ENCODE peak calls at places on chromosomes 2 and 18, in five cellular contexts. U is HCT116, W is K562, T is HepG2, V is NT2/D1. E is an unnamed sample.

GRCh38 chr2:26816893-26817292 is 31.0 kb downstream of the CENPA start:
- DNase-seq in V (peak; percentile 36), U (peak; percentile 59), T (no peak), W (peak; percentile 49), E (peak; percentile 56)

GRCh38 chr2:225400060-225400511 is 576 bp downstream of the NYAP2 start:
- DNase-seq in W (no peak), U (no peak), V (peak; percentile 48), T (peak; percentile 9), E (peak; percentile 65)

GRCh38 chr2:223771480-223771879 is 65.9 kb downstream of the AP1S3 start:
- DNase-seq in V (no peak), W (no peak), U (no peak), T (no peak), E (no peak)

GRCh38 chr2:45483997-45484396 is 127.1 kb downstream of the SRBD1 start:
- DNase-seq in W (no peak), U (peak; percentile 4), V (no peak), T (peak; percentile 10), E (no peak)

GRCh38 chr2:237160271-237160934 is 74.7 kb downstream of the COPS8 start:
- DNase-seq in W (no peak), V (no peak), U (no peak), T (no peak), E (no peak)

GRCh38 chr2:106192752-106193490 is 1.2 kb downstream of the UXS1 start:
- DNase-seq in V (peak; percentile 22), T (peak; percentile 43), U (peak; percentile 18), W (no peak), E (no peak)

GRCh38 chr18:22465859-22466602 is 48.3 kb upstream of the CTAGE1 start:
- DNase-seq in T (peak; percentile 70), W (peak; percentile 84), V (no peak), U (peak; percentile 73), E (no peak)

GRCh38 chr2:185188656-185189055 is 549.9 kb upstream of the FSIP2 start:
- DNase-seq in W (no peak), T (no peak), V (no peak), U (no peak), E (no peak)

GRCh38 chr18:13260114-13260926 is 41.8 kb downstream of the LDLRAD4 start:
- DNase-seq in U (no peak), V (no peak), T (no peak), W (no peak), E (no peak)

GRCh38 chr2:236776695-236777251 is 207.1 kb downstream of the ACKR3 start:
- DNase-seq in T (no peak), V (no peak), W (no peak), U (no peak), E (no peak)

GRCh38 chr18:63106727-63107126 is 212.8 kb downstream of the BCL2 start:
- DNase-seq in U (no peak), W (no peak), T (no peak), V (no peak), E (no peak)

GRCh38 chr2:95382128-95382645 is 20.3 kb upstream of the FAHD2A start:
- DNase-seq in T (no peak), U (no peak), V (no peak), W (no peak), E (no peak)

GRCh38 chr18:68724021-68724420 is 9.1 kb upstream of the TMX3 start:
- DNase-seq in W (no peak), U (no peak), T (no peak), V (no peak), E (no peak)

GRCh38 chr2:170928036-170928823 is 823 bp upstream of the GORASP2 start:
- DNase-seq in U (no peak), W (peak; percentile 40), T (peak; percentile 81), V (no peak), E (no peak)

GRCh38 chr2:28981016-28981441 is at the start of gene TOGARAM2:
- DNase-seq in V (no peak), T (peak; percentile 23), W (no peak), U (no peak), E (no peak)

GRCh38 chr2:42098571-42099430 is 51.0 kb downstream of the PKDCC start:
- DNase-seq in V (no peak), U (no peak), T (no peak), W (no peak), E (no peak)

GRCh38 chr2:200378652-200379290 is 72.3 kb downstream of the SPATS2L start:
- DNase-seq in T (no peak), W (no peak), V (no peak), U (no peak), E (no peak)

GRCh38 chr2:140600116-140600515 is 1530.7 kb downstream of the LRP1B start:
- DNase-seq in V (no peak), T (no peak), U (no peak), W (no peak), E (no peak)

DNA sequence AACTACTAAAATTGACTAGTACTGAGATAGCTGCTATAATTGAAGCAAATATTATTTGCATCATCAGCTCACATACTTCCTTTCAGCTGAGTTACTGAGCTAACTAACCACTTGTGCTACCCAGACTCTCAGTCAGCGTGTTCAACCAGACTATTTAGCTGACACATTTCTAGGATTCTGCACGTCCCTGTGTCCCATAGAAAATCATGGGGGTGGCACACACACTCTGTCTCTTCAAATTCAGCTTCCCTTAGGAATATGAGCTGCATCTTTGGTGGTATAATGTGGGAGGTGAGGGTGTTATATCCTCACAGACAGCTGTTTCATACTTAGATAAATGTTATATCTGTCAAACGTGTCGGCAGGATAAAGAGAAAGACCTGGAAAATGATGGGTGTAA is 424.0 kb downstream of the CDH2 start:
- DNase-seq in T (no peak), U (no peak), V (no peak), W (no peak), E (no peak)
- TF ChIP-seq ZNF274 in T (no peak), U (no peak), V (no peak), W (no peak), E (no peak)

GRCh38 chr2:147525724-147526489 is 318.9 kb upstream of the ACVR2A start:
- DNase-seq in V (no peak), U (no peak), W (no peak), T (no peak), E (no peak)
- TF ChIP-seq ZNF274 in V (no peak), U (no peak), W (no peak), T (no peak), E (no peak)

GRCh38 chr2:71787476-71788185 is 334.3 kb downstream of the DYSF start:
- DNase-seq in U (no peak), V (no peak), W (no peak), T (no peak), E (no peak)

GRCh38 chr2:71784734-71785549 is 331.6 kb downstream of the DYSF start:
- DNase-seq in V (no peak), U (peak; percentile 75), T (peak; percentile 33), W (no peak), E (peak; percentile 35)

GRCh38 chr2:71785550-71785951 is 332.2 kb downstream of the DYSF start:
- DNase-seq in U (no peak), V (no peak), T (no peak), W (no peak), E (peak; percentile 42)

GRCh38 chr2:71787108-71787415 is 333.7 kb downstream of the DYSF start:
- DNase-seq in W (no peak), U (no peak), T (no peak), V (no peak), E (no peak)

DNA sequence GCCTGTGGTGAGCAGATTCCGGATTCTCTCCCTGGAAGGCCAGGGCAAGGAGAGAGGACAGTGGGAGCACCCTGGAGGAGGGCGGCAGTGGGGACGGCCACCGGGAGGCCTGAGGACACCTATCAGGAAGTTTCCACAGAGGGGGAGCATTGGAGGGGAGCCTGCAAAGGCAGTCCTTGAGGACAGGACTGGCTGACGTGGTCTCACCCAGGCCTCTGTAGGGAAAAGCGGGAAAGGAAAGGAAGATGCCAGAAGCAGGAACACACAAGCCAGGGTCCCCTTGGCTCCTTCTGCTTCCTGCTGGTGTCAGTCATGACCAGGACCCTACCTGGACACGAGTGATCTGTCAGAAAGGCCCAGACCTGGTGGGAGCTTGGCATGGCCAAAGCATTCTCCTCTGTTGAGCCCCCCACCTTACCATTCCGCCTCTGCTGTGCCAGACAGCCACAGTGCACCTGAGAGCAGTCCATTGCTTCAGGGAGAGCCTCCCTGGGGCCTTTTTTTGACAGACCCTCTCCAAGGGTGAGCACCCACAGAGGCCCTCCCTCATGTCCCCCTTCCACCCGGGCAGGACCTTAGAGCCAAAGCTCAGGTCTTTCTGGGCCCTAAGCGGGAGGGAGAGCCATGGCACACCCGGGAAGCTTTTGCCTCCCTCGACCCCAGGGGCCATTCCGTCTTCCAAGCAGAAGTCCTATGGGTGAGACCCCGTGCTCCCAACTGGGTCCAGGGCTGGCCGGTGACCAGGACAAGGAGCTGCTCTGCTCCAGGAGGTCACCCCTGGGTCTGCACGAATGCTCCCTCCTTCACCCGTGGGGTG is 333.1 kb downstream of the DYSF start:
- DNase-seq in W (no peak), U (no peak), T (no peak), V (no peak), E (no peak)
- TF ChIP-seq ZNF274 in W (no peak), U (no peak), T (no peak), V (no peak), E (no peak)

GRCh38 chr2:164808776-164809175 is 32.8 kb downstream of the COBLL1 start:
- DNase-seq in U (no peak), V (no peak), T (peak; percentile 34), W (no peak), E (no peak)
- TF ChIP-seq ZNF274 in U (no peak), V (no peak), T (no peak), W (no peak), E (no peak)

GRCh38 chr18:25010623-25011374 is 341.2 kb downstream of the ZNF521 start:
- DNase-seq in V (no peak), T (no peak), W (no peak), U (no peak), E (no peak)
- TF ChIP-seq ZNF274 in V (no peak), T (no peak), W (no peak), U (no peak), E (no peak)

GRCh38 chr2:164692958-164693357 is 71.7 kb upstream of the GRB14 start:
- DNase-seq in T (no peak), W (no peak), U (no peak), V (no peak), E (no peak)

GRCh38 chr2:164693390-164693789 is 72.1 kb upstream of the GRB14 start:
- DNase-seq in W (no peak), V (no peak), T (peak; percentile 78), U (no peak), E (no peak)

GRCh38 chr2:164694275-164694695 is 73.0 kb upstream of the GRB14 start:
- DNase-seq in V (no peak), U (no peak), W (no peak), T (peak; percentile 69), E (no peak)

GRCh38 chr2:164692114-164692513 is 70.8 kb upstream of the GRB14 start:
- DNase-seq in T (peak; percentile 43), V (no peak), U (no peak), W (no peak), E (no peak)

GRCh38 chr2:164693834-164694233 is 72.6 kb upstream of the GRB14 start:
- DNase-seq in W (no peak), T (no peak), V (no peak), U (no peak), E (no peak)
- TF ChIP-seq ZNF274 in W (no peak), T (no peak), V (no peak), U (no peak), E (no peak)

E was measured in H1.